ENCODE peak calls at places on chromosomes 5 and 9, in four cellular contexts. One of them, this sample, is unnamed.

GRCh38 chr9:80552931-80553330 is 981.2 kb downstream of the TLE4 start:
- DNase-seq in WTC11: no peak
- DNase-seq in HepG2: no peak
- DNase-seq in K562: no peak
- DNase-seq in this sample: peak

GRCh38 chr9:19057033-19057432 is 7.8 kb downstream of the RRAGA start:
- DNase-seq in WTC11: no peak
- DNase-seq in HepG2: no peak
- DNase-seq in K562: no peak
- DNase-seq in this sample: no peak

GRCh38 chr5:131466171-131466766 is 168.8 kb downstream of the RAPGEF6 start:
- DNase-seq in WTC11: no peak
- DNase-seq in HepG2: no peak
- DNase-seq in K562: no peak
- DNase-seq in this sample: no peak

GRCh38 chr9:38016375-38017120 is 52.5 kb downstream of the SHB start:
- DNase-seq in WTC11: no peak
- DNase-seq in HepG2: no peak
- DNase-seq in K562: no peak
- DNase-seq in this sample: no peak

GRCh38 chr5:92976156-92976555 is 604.9 kb downstream of the NR2F1-AS1 start:
- DNase-seq in WTC11: no peak
- DNase-seq in HepG2: no peak
- DNase-seq in K562: no peak
- DNase-seq in this sample: no peak

GRCh38 chr5:154317916-154318315 is 127.4 kb downstream of the GALNT10 start:
- DNase-seq in WTC11: no peak
- DNase-seq in HepG2: no peak
- DNase-seq in K562: no peak
- DNase-seq in this sample: no peak

GRCh38 chr5:99141534-99142135 is 212.8 kb upstream of the CHD1 start:
- DNase-seq in WTC11: no peak
- DNase-seq in HepG2: no peak
- DNase-seq in K562: no peak
- DNase-seq in this sample: no peak

GRCh38 chr5:157626831-157627230 is 25.4 kb downstream of the SOX30 start:
- DNase-seq in WTC11: no peak
- DNase-seq in HepG2: no peak
- DNase-seq in K562: no peak
- DNase-seq in this sample: no peak

GRCh38 chr9:128771094-128771721 is 519 bp downstream of the ZER1 start:
- DNase-seq in WTC11: no peak
- DNase-seq in HepG2: no peak
- DNase-seq in K562: peak
- DNase-seq in this sample: peak

GRCh38 chr5:169164481-169164925 is 136.4 kb downstream of the SLIT3 start:
- DNase-seq in WTC11: peak
- DNase-seq in HepG2: no peak
- DNase-seq in K562: no peak
- DNase-seq in this sample: no peak

GRCh38 chr9:79054500-79054899 is 517.3 kb upstream of the TLE4 start:
- DNase-seq in WTC11: no peak
- DNase-seq in HepG2: no peak
- DNase-seq in K562: no peak
- DNase-seq in this sample: no peak

GRCh38 chr9:115267788-115268187 is 149.8 kb upstream of the TNC start:
- DNase-seq in WTC11: no peak
- DNase-seq in HepG2: no peak
- DNase-seq in K562: no peak
- DNase-seq in this sample: no peak

GRCh38 chr5:61701877-61702602 is 370.0 kb downstream of the ZSWIM6 start:
- DNase-seq in WTC11: no peak
- DNase-seq in HepG2: no peak
- DNase-seq in K562: no peak
- DNase-seq in this sample: no peak

GRCh38 chr5:178325311-178326053 is 92.9 kb upstream of the PHYKPL start:
- DNase-seq in WTC11: no peak
- DNase-seq in HepG2: no peak
- DNase-seq in K562: no peak
- DNase-seq in this sample: no peak

GRCh38 chr9:96169488-96169887 is 132.5 kb downstream of the HSD17B3 start:
- DNase-seq in WTC11: peak
- DNase-seq in HepG2: peak
- DNase-seq in K562: no peak
- DNase-seq in this sample: peak

GRCh38 chr5:9373586-9373985 is 172.3 kb downstream of the SEMA5A start:
- DNase-seq in WTC11: no peak
- DNase-seq in HepG2: no peak
- DNase-seq in K562: no peak
- DNase-seq in this sample: no peak
- TF ChIP-seq ELF4 in WTC11: no peak
- TF ChIP-seq ELF4 in HepG2: no peak
- TF ChIP-seq ELF4 in K562: no peak
- TF ChIP-seq ELF4 in this sample: no peak

GRCh38 chr5:74631088-74631960 is 9.2 kb downstream of the ENC1 start:
- DNase-seq in WTC11: no peak
- DNase-seq in HepG2: no peak
- DNase-seq in K562: peak
- DNase-seq in this sample: no peak

GRCh38 chr5:74634611-74635286 is 5.8 kb downstream of the ENC1 start:
- DNase-seq in WTC11: no peak
- DNase-seq in HepG2: no peak
- DNase-seq in K562: no peak
- DNase-seq in this sample: no peak

GRCh38 chr5:74633710-74634109 is 6.8 kb downstream of the ENC1 start:
- DNase-seq in WTC11: no peak
- DNase-seq in HepG2: no peak
- DNase-seq in K562: no peak
- DNase-seq in this sample: no peak

GRCh38 chr5:74630387-74631087 is 10.0 kb downstream of the ENC1 start:
- DNase-seq in WTC11: no peak
- DNase-seq in HepG2: no peak
- DNase-seq in K562: no peak
- DNase-seq in this sample: no peak

GRCh38 chr5:74632947-74633356 is 7.6 kb downstream of the ENC1 start:
- DNase-seq in WTC11: no peak
- DNase-seq in HepG2: peak
- DNase-seq in K562: no peak
- DNase-seq in this sample: no peak
- TF ChIP-seq ELF4 in WTC11: no peak
- TF ChIP-seq ELF4 in HepG2: peak
- TF ChIP-seq ELF4 in K562: no peak
- TF ChIP-seq ELF4 in this sample: no peak

GRCh38 chr9:35920004-35920658 is 10.8 kb downstream of the SPAAR start:
- DNase-seq in WTC11: no peak
- DNase-seq in HepG2: peak
- DNase-seq in K562: no peak
- DNase-seq in this sample: no peak

GRCh38 chr9:35919212-35920003 is 10.1 kb downstream of the SPAAR start:
- DNase-seq in WTC11: no peak
- DNase-seq in HepG2: no peak
- DNase-seq in K562: no peak
- DNase-seq in this sample: no peak

GRCh38 chr9:35929188-35929718 is 20.0 kb downstream of the SPAAR start:
- DNase-seq in WTC11: no peak
- DNase-seq in HepG2: no peak
- DNase-seq in K562: no peak
- DNase-seq in this sample: no peak

GRCh38 chr9:35923598-35923926 is 14.3 kb downstream of the SPAAR start:
- DNase-seq in WTC11: no peak
- DNase-seq in HepG2: no peak
- DNase-seq in K562: peak
- DNase-seq in this sample: no peak

GRCh38 chr9:35923927-35924763 is 14.9 kb downstream of the SPAAR start:
- DNase-seq in WTC11: no peak
- DNase-seq in HepG2: no peak
- DNase-seq in K562: peak
- DNase-seq in this sample: no peak
- TF ChIP-seq ELF4 in WTC11: no peak
- TF ChIP-seq ELF4 in HepG2: no peak
- TF ChIP-seq ELF4 in K562: no peak
- TF ChIP-seq ELF4 in this sample: no peak

GRCh38 chr5:56337715-56338319 is 104.7 kb upstream of the ANKRD55 start:
- DNase-seq in WTC11: no peak
- DNase-seq in HepG2: no peak
- DNase-seq in K562: no peak
- DNase-seq in this sample: no peak
- TF ChIP-seq ELF4 in WTC11: no peak
- TF ChIP-seq ELF4 in HepG2: no peak
- TF ChIP-seq ELF4 in K562: no peak
- TF ChIP-seq ELF4 in this sample: no peak

GRCh38 chr5:33969572-33970452 is 14.7 kb downstream of the SLC45A2 start:
- DNase-seq in WTC11: peak
- DNase-seq in HepG2: peak
- DNase-seq in K562: peak
- DNase-seq in this sample: peak
- TF ChIP-seq ELF4 in WTC11: no peak
- TF ChIP-seq ELF4 in HepG2: no peak
- TF ChIP-seq ELF4 in K562: no peak
- TF ChIP-seq ELF4 in this sample: no peak

GRCh38 chr5:120610145-120610544 is 146.0 kb downstream of the PRR16 start:
- DNase-seq in WTC11: no peak
- DNase-seq in HepG2: no peak
- DNase-seq in K562: no peak
- DNase-seq in this sample: no peak

GRCh38 chr5:120609570-120609969 is 145.5 kb downstream of the PRR16 start:
- DNase-seq in WTC11: no peak
- DNase-seq in HepG2: no peak
- DNase-seq in K562: no peak
- DNase-seq in this sample: no peak

GRCh38 chr5:120600639-120601038 is 136.5 kb downstream of the PRR16 start:
- DNase-seq in WTC11: no peak
- DNase-seq in HepG2: no peak
- DNase-seq in K562: no peak
- DNase-seq in this sample: no peak

GRCh38 chr5:120605325-120606079 is 141.4 kb downstream of the PRR16 start:
- DNase-seq in WTC11: no peak
- DNase-seq in HepG2: no peak
- DNase-seq in K562: no peak
- DNase-seq in this sample: no peak

GRCh38 chr5:120604898-120605297 is 140.8 kb downstream of the PRR16 start:
- DNase-seq in WTC11: no peak
- DNase-seq in HepG2: no peak
- DNase-seq in K562: no peak
- DNase-seq in this sample: no peak
- TF ChIP-seq ELF4 in WTC11: no peak
- TF ChIP-seq ELF4 in HepG2: no peak
- TF ChIP-seq ELF4 in K562: no peak
- TF ChIP-seq ELF4 in this sample: no peak

DNA sequence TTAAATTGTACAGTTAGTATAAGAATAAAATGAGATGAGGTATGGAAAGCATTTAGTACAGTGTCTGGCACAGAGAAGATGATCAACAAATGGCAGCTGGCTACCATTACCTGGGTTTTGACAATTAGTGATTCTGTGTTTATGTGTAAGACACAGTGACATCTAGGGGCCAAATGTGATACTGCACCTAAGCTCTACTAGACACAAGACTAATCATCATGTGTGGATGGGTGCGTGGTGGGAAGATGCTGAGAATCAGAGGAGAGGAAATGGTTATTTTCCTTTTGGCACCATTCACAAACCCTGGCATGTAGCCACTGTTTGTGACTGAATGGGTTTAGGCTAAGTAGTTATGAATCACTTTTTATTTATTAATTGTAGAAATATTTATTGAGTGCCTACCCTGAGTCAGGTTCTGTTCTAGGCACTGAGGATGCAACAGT is 109.8 kb upstream of the TBC1D2 start:
- DNase-seq in WTC11: peak
- DNase-seq in HepG2: peak
- DNase-seq in K562: peak
- DNase-seq in this sample: no peak
- TF ChIP-seq ELF4 in WTC11: no peak
- TF ChIP-seq ELF4 in HepG2: no peak
- TF ChIP-seq ELF4 in K562: no peak
- TF ChIP-seq ELF4 in this sample: no peak

GRCh38 chr9:15206949-15207696 is 99.9 kb downstream of the TTC39B start:
- DNase-seq in WTC11: no peak
- DNase-seq in HepG2: no peak
- DNase-seq in K562: no peak
- DNase-seq in this sample: no peak

GRCh38 chr9:15211160-15211993 is 95.6 kb downstream of the TTC39B start:
- DNase-seq in WTC11: peak
- DNase-seq in HepG2: peak
- DNase-seq in K562: peak
- DNase-seq in this sample: peak

DNA sequence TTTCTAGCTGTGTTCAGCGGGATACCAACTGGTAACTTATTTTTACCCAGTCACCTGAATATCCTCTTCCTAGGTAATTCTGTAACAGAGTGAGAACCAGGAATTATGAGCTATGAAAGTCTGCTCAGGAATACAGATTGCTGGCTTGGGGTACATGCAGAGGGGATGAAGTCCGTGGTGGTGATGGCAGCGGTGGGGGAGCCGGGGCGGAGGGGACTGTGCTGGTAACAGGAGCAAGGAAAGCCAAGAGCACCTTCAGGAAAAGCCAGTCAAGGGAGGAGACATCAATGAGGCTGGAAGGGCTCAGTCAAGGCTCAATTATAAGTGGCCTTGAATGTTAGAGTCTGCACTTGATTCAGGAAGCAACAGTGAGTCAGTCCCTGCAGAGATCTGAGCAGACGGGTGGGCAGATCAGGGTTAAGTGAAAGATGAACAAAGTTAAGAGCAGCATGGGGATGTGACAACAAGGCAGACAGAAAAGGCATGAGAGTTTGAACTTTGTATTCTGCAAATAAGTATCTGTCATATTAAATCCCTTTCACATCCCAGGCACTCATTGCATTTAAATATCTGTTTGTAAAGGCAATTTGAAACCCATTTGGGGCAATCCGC is 101.3 kb downstream of the TTC39B start:
- DNase-seq in WTC11: no peak
- DNase-seq in HepG2: peak
- DNase-seq in K562: no peak
- DNase-seq in this sample: no peak
- TF ChIP-seq ELF4 in WTC11: no peak
- TF ChIP-seq ELF4 in HepG2: no peak
- TF ChIP-seq ELF4 in K562: no peak
- TF ChIP-seq ELF4 in this sample: no peak

GRCh38 chr5:77952811-77953210 is 176.7 kb upstream of the TBCA start:
- DNase-seq in WTC11: no peak
- DNase-seq in HepG2: no peak
- DNase-seq in K562: no peak
- DNase-seq in this sample: no peak
- TF ChIP-seq ELF4 in WTC11: no peak
- TF ChIP-seq ELF4 in HepG2: no peak
- TF ChIP-seq ELF4 in K562: no peak
- TF ChIP-seq ELF4 in this sample: no peak

GRCh38 chr5:111551569-111552275 is 39.4 kb upstream of the STARD4 start:
- DNase-seq in WTC11: no peak
- DNase-seq in HepG2: no peak
- DNase-seq in K562: no peak
- DNase-seq in this sample: no peak
- TF ChIP-seq ELF4 in WTC11: no peak
- TF ChIP-seq ELF4 in HepG2: no peak
- TF ChIP-seq ELF4 in K562: no peak
- TF ChIP-seq ELF4 in this sample: no peak

This sample was measured in HEK293T.